ENCODE peak calls at places on chromosomes 13 and 19, in four cellular contexts. M, I, H and Z are unnamed samples.

GRCh38 chr13:50670847-50671542 is 172.5 kb downstream of the DLEU7 start:
- DNase-seq in I (no peak), H (no peak), M (no peak), Z (no peak)

GRCh38 chr19:31905980-31906948 is 439.1 kb upstream of the ZNF507 start:
- DNase-seq in M (no peak), I (peak; percentile 90), H (no peak), Z (no peak)

GRCh38 chr13:45681101-45681500 is 21.0 kb upstream of the CBY2 start:
- DNase-seq in I (no peak), M (no peak), H (no peak), Z (no peak)

GRCh38 chr13:22091222-22091970 is 420.5 kb downstream of the FGF9 start:
- DNase-seq in M (no peak), H (no peak), I (no peak), Z (no peak)

GRCh38 chr19:944171-944567 is 18.3 kb downstream of the ARID3A start:
- DNase-seq in M (no peak), H (no peak), I (no peak), Z (no peak)

GRCh38 chr19:52212572-52213255 is 22.9 kb downstream of the PPP2R1A start:
- DNase-seq in M (no peak), I (peak; percentile 78), H (no peak), Z (no peak)

GRCh38 chr13:99559560-99559959 is 58.3 kb downstream of the TM9SF2 start:
- DNase-seq in M (no peak), H (no peak), I (no peak), Z (no peak)

GRCh38 chr19:10858204-10858828 is 10.1 kb downstream of the C19orf38 start:
- DNase-seq in I (no peak), M (no peak), H (no peak), Z (no peak)

GRCh38 chr19:34649886-34650543 is 26.9 kb downstream of the SCGB2B2 start:
- DNase-seq in I (no peak), H (no peak), M (no peak), Z (no peak)

GRCh38 chr19:4099054-4099764 is 24.7 kb downstream of the MAP2K2 start:
- DNase-seq in I (no peak), H (no peak), M (no peak), Z (no peak)

GRCh38 chr13:33125821-33126570 is 109.8 kb downstream of the KL start:
- DNase-seq in I (peak; percentile 89), H (no peak), M (no peak), Z (peak; percentile 50)